ENCODE peak calls at places on chromosomes 16 and 17, in six cellular contexts. H, U, P, R, J and K are unnamed samples.

GRCh38 chr17:6711681-6712057 is 1.5 kb downstream of the SLC13A5 start:
- DNase-seq in U (no peak), P (no peak), J (no peak), H (no peak), R (no peak), K (no peak)

GRCh38 chr17:80257716-80258213 is 2.9 kb upstream of the RNF213 start:
- DNase-seq in U (no peak), R (no peak), J (no peak), H (no peak), P (no peak), K (no peak)

GRCh38 chr17:29733151-29733550 is 110.4 kb upstream of the CORO6 start:
- DNase-seq in H (no peak), J (peak), R (no peak), P (no peak), U (no peak), K (no peak)

GRCh38 chr16:77169650-77170236 is 21.2 kb upstream of the MON1B start:
- DNase-seq in H (peak), P (peak), R (peak), J (no peak), U (peak), K (peak)

GRCh38 chr16:13909872-13910303 is 10.1 kb upstream of the ERCC4 start:
- DNase-seq in J (peak), U (no peak), H (no peak), R (peak), P (no peak), K (no peak)

GRCh38 chr16:3065069-3065741 is at the start of gene IL32:
- DNase-seq in U (peak), J (peak), R (peak), H (peak), P (no peak), K (peak)

GRCh38 chr17:27339836-27340550 is 46.1 kb downstream of the WSB1 start:
- DNase-seq in R (no peak), H (peak), J (no peak), U (no peak), P (no peak), K (no peak)

GRCh38 chr17:40284085-40284713 is 3.5 kb upstream of the CDC6 start:
- DNase-seq in J (peak), P (no peak), H (no peak), R (no peak), U (no peak), K (no peak)

GRCh38 chr17:14468858-14469257 is 168.0 kb downstream of the HS3ST3B1 start:
- DNase-seq in J (no peak), P (no peak), R (no peak), H (no peak), U (no peak), K (no peak)

GRCh38 chr16:53334581-53334980 is 99.7 kb upstream of the RBL2 start:
- DNase-seq in H (no peak), U (no peak), J (no peak), P (no peak), R (no peak), K (no peak)

GRCh38 chr16:16861546-16861945 is 482.6 kb downstream of the NPIPA7 start:
- DNase-seq in J (peak), U (peak), R (peak), H (peak), P (peak), K (peak)

GRCh38 chr16:24850289-24850931 is 4.6 kb downstream of the SLC5A11 start:
- DNase-seq in R (no peak), P (no peak), U (no peak), H (peak), J (peak), K (no peak)

GRCh38 chr17:1730345-1731193 is 6.1 kb downstream of the WDR81 start:
- DNase-seq in P (no peak), R (peak), J (peak), H (no peak), U (no peak), K (no peak)

GRCh38 chr17:75098861-75099260 is 10.9 kb upstream of the ARMC7 start:
- DNase-seq in U (no peak), H (no peak), P (no peak), R (no peak), J (no peak), K (no peak)

GRCh38 chr16:86969716-86970115 is 347.5 kb downstream of the C16orf95 start:
- DNase-seq in R (no peak), J (no peak), H (no peak), P (no peak), U (no peak), K (no peak)

GRCh38 chr17:7136266-7136877 is 21.8 kb upstream of the ASGR2 start:
- DNase-seq in U (peak), J (peak), H (peak), R (peak), P (peak), K (peak)

DNA sequence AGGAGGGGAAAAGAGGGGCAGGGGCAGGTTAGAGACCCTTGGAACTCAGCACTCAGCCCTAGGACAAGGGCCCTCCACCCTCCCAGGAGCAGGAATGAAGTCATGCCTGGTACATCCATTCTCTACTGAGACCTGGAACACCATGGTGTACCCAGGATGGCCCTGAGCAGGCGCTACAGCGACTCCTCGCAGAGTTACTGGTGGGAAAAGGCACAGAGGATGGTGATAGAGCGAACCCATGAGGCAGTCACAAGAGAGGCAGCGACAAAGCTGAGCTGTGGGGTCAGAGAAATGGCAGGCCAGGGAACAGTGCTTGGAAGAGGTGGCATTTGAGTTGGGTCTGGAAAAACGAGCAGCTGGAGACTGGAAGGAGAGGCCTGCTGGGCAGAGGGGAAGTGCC is 37.5 kb downstream of the SRCIN1 start:
- DNase-seq in J (no peak), H (no peak), P (no peak), R (no peak), U (no peak), K (no peak)
- TF ChIP-seq CTCF in J (no peak), H (no peak), P (no peak), R (no peak), U (no peak), K (no peak)

GRCh38 chr16:81668243-81669097 is 110.6 kb upstream of the PLCG2 start:
- DNase-seq in H (peak), U (no peak), J (no peak), R (no peak), P (no peak), K (no peak)
- TF ChIP-seq CTCF in H (no peak), U (no peak), J (no peak), R (no peak), P (no peak), K (no peak)

DNA sequence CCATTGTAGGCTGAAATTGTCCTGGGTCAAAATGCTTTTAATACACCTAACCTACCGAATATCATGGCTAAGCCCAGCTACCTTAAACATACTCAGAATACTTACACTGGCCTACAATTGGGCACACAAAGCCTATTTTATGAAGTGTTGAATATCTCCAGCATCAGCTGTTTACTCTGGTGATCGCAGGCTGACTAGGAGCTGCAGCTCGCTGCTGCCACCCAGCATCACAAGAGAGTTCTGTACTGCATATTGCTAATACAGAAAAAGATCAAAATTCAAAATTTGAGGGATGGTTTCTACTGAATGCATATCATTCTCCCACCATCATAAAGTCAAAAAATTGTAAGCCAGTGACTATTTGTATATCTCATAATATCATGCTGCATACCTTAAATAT is 55.3 kb downstream of the ULK2 start:
- DNase-seq in P (no peak), H (peak), R (no peak), J (peak), U (no peak), K (no peak)
- TF ChIP-seq CTCF in P (no peak), H (no peak), R (no peak), J (peak), U (no peak), K (peak)

DNA sequence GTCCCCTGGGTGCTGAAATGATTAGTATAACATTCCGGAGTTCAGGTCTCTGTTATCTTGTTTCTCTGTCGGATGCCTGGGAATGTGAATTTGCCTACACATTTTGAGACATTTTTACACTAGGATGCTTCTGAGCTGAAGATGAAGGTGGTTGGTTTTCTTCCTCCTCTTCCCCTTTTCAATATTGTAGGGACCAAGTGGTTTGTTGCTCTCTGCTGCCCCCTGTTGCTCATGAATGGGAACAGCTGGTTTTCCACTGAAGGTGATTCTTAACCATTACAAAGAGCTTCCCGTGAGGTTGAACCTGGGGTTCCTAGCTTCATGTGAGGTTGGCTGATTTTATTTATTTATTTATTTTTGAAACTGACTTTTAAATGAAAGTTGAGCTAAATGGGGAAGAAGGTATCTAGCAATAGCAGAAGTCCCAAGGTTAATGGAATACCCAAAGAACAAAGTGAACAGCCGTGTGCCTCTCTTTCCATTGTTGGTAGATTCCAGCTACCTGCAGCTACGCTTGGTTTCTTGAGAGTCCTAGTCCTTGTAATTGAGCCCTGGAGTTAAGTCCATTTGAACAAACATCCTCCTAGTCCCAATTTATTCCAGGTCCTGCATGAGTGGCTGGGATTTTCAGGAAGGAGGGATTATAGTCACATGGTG is 983.9 kb upstream of the EEF2KMT start:
- DNase-seq in U (no peak), P (peak), H (peak), R (no peak), J (no peak), K (peak)
- TF ChIP-seq CTCF in U (no peak), P (peak), H (peak), R (peak), J (peak), K (peak)

GRCh38 chr17:77372444-77373297 is 231.9 kb downstream of the SEC14L1 start:
- DNase-seq in R (peak), P (peak), U (peak), J (peak), H (peak), K (peak)
- TF ChIP-seq CTCF in R (no peak), P (no peak), U (no peak), J (no peak), H (no peak), K (no peak)

GRCh38 chr16:30051518-30051917 is 14.0 kb upstream of the ALDOA start:
- DNase-seq in J (peak), P (no peak), R (no peak), U (no peak), H (no peak), K (no peak)

GRCh38 chr16:30054451-30054850 is 11.1 kb upstream of the ALDOA start:
- DNase-seq in J (no peak), P (no peak), H (no peak), U (no peak), R (no peak), K (no peak)

GRCh38 chr16:30053376-30054015 is 12.1 kb upstream of the ALDOA start:
- DNase-seq in U (no peak), J (peak), R (no peak), H (no peak), P (peak), K (no peak)

GRCh38 chr16:30052671-30053372 is 12.7 kb upstream of the ALDOA start:
- DNase-seq in U (peak), J (peak), P (peak), H (peak), R (peak), K (peak)

GRCh38 chr16:30054959-30055553 is 10.5 kb upstream of the ALDOA start:
- DNase-seq in R (no peak), J (no peak), U (peak), P (peak), H (peak), K (peak)
- TF ChIP-seq CTCF in R (no peak), J (peak), U (peak), P (peak), H (peak), K (peak)

DNA sequence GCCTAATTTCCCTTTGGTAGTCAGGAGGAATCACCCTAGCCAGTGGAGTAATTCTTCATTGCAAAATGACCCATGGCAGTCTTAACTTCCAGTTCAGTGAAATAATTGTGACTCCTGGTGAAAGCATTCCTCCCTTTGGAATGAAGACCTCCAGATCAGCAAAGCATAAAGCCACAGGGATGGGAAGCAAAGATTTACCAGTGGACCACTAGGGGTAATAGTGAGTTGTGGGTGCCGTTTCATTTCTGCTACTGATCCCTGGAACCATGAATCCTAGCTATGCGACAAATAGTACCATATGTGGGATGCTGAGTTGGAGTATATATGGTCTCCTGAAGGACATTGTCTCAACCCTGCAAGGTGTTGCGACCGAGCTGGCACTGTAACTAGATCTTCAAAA is 13.7 kb downstream of the DYNLL2 start:
- DNase-seq in H (no peak), U (no peak), R (no peak), J (peak), P (no peak), K (no peak)
- TF ChIP-seq CTCF in H (no peak), U (no peak), R (no peak), J (peak), P (peak), K (no peak)

DNA sequence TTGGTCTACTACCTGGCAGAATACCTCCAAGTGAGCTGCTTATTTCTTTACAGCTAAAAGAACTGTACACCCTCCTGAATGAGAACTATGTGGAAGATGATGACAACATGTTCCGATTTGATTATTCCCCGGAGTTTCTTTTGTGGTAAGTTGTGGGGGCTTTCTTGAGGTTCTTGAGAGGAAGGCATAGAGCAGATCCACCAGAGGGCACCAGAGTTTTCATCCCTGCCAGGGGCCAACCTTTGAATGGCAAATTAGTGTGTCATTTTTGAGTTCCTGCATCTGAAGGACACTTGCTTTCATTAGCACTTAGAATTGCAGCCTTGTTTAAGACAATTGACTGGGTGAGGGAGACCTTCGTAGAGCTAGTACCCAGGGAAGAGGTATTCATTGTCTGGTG is 35.0 kb downstream of the NMT1 start:
- DNase-seq in U (no peak), P (no peak), H (peak), R (no peak), J (peak), K (no peak)
- TF ChIP-seq CTCF in U (no peak), P (peak), H (peak), R (peak), J (peak), K (peak)

DNA sequence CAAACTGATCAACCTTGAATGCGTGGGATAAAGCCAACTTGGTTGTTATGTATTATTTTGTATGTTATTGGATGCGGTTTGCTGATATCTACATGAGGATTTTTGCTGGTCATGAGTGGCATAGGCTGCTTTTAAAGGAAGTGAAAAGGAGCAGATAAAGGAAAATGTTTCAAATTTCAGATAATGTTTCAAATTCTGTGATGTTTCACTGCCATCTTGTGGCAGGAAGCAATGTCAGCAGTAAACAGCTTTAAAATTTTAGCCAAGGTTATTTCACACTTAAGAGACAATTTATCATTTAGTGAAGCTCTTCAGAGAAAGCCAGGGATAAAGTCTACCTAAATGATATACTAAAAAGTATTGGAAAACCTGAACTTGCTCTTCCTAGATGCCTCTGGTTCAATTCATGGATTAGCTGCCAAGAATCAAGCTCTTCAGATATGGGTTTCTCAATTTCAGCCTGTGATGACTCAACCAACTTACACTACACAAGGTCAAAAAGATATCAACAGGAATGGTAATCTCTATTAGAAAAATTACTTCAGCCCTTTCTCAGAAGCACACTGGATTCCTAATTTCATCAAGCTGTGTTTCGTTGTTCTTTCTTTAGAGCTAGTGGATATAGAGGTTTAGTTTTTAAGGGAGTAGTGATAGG is 136.0 kb upstream of the C17orf78 start:
- DNase-seq in P (no peak), R (no peak), H (no peak), U (no peak), J (peak), K (peak)
- TF ChIP-seq CTCF in P (peak), R (peak), H (peak), U (peak), J (peak), K (peak)

DNA sequence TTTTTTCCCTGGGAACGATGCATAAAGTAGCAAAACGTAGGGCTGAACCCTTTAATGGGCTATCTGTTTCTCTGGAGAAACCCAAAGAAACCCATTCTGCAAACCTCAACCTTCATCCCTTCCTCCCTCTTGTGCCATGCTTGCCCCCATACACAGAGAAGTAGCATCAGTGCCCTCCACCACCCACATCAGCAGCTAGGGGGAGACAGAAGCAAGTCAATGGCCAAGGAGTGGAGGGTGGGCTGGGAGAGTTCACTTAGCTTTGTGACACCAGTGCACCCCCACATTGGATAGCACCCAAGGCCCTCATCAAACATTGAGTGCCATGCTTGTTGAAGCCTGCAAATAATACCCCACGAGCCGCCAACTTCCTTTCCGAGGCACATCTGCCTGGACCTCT is 282.4 kb downstream of the ABCC12 start:
- DNase-seq in R (no peak), H (peak), P (peak), J (no peak), U (no peak), K (no peak)
- TF ChIP-seq CTCF in R (no peak), H (no peak), P (peak), J (peak), U (no peak), K (peak)